ENCODE peak calls at places on chromosomes 3 and 15, in eight cellular contexts. One of them, this sample, is unnamed.

GRCh38 chr15:57060799-57061198 is 142.4 kb downstream of the TCF12 start:
- DNase-seq in HCT116: peak
- DNase-seq in choroid plexus epithelial cell: peak
- DNase-seq in BJ: peak
- DNase-seq in AG10803: peak
- DNase-seq in MCF 10A: peak
- DNase-seq in right atrium auricular region: no peak
- DNase-seq in cardiac muscle cell: no peak
- DNase-seq in this sample: no peak

GRCh38 chr3:153145454-153145853 is 16.6 kb upstream of the RAP2B start:
- DNase-seq in right atrium auricular region: no peak
- DNase-seq in BJ: no peak
- DNase-seq in HCT116: no peak
- DNase-seq in AG10803: no peak
- DNase-seq in cardiac muscle cell: no peak
- DNase-seq in choroid plexus epithelial cell: no peak
- DNase-seq in MCF 10A: no peak
- DNase-seq in this sample: no peak

GRCh38 chr3:151770941-151771340 is 37.2 kb downstream of the AADACL2 start:
- DNase-seq in cardiac muscle cell: no peak
- DNase-seq in AG10803: peak
- DNase-seq in right atrium auricular region: peak
- DNase-seq in MCF 10A: peak
- DNase-seq in HCT116: no peak
- DNase-seq in BJ: no peak
- DNase-seq in choroid plexus epithelial cell: peak
- DNase-seq in this sample: no peak

GRCh38 chr3:189710620-189711388 is 79.6 kb downstream of the TP63 start:
- DNase-seq in AG10803: peak
- DNase-seq in right atrium auricular region: no peak
- DNase-seq in HCT116: no peak
- DNase-seq in choroid plexus epithelial cell: peak
- DNase-seq in MCF 10A: peak
- DNase-seq in cardiac muscle cell: no peak
- DNase-seq in BJ: peak
- DNase-seq in this sample: no peak

GRCh38 chr15:80932989-80933388 is 56.6 kb downstream of the MESD start:
- DNase-seq in cardiac muscle cell: no peak
- DNase-seq in MCF 10A: no peak
- DNase-seq in HCT116: no peak
- DNase-seq in BJ: no peak
- DNase-seq in AG10803: no peak
- DNase-seq in right atrium auricular region: peak
- DNase-seq in choroid plexus epithelial cell: peak
- DNase-seq in this sample: no peak

GRCh38 chr3:123660900-123661299 is 76.0 kb upstream of the HACD2 start:
- DNase-seq in AG10803: peak
- DNase-seq in right atrium auricular region: peak
- DNase-seq in HCT116: no peak
- DNase-seq in MCF 10A: peak
- DNase-seq in BJ: peak
- DNase-seq in cardiac muscle cell: peak
- DNase-seq in choroid plexus epithelial cell: peak
- DNase-seq in this sample: peak

GRCh38 chr15:26082833-26083174 is 219.7 kb upstream of the ATP10A start:
- DNase-seq in choroid plexus epithelial cell: peak
- DNase-seq in MCF 10A: peak
- DNase-seq in HCT116: no peak
- DNase-seq in cardiac muscle cell: no peak
- DNase-seq in BJ: no peak
- DNase-seq in AG10803: no peak
- DNase-seq in right atrium auricular region: no peak
- DNase-seq in this sample: no peak

GRCh38 chr3:184629555-184630160 is 68.1 kb downstream of the EPHB3 start:
- DNase-seq in right atrium auricular region: no peak
- DNase-seq in AG10803: no peak
- DNase-seq in MCF 10A: no peak
- DNase-seq in choroid plexus epithelial cell: no peak
- DNase-seq in BJ: no peak
- DNase-seq in HCT116: no peak
- DNase-seq in cardiac muscle cell: peak
- DNase-seq in this sample: no peak

GRCh38 chr15:62564889-62565288 is 399.8 kb upstream of the C2CD4B start:
- DNase-seq in choroid plexus epithelial cell: no peak
- DNase-seq in HCT116: no peak
- DNase-seq in right atrium auricular region: no peak
- DNase-seq in MCF 10A: no peak
- DNase-seq in cardiac muscle cell: peak
- DNase-seq in AG10803: no peak
- DNase-seq in BJ: no peak
- DNase-seq in this sample: no peak

GRCh38 chr3:49017978-49018706 is at the start of gene DALRD3:
- DNase-seq in BJ: no peak
- DNase-seq in AG10803: peak
- DNase-seq in choroid plexus epithelial cell: peak
- DNase-seq in MCF 10A: peak
- DNase-seq in cardiac muscle cell: peak
- DNase-seq in HCT116: peak
- DNase-seq in right atrium auricular region: no peak
- DNase-seq in this sample: no peak

GRCh38 chr3:169285057-169285990 is 378.2 kb downstream of the MECOM start:
- DNase-seq in AG10803: peak
- DNase-seq in right atrium auricular region: no peak
- DNase-seq in HCT116: no peak
- DNase-seq in MCF 10A: no peak
- DNase-seq in cardiac muscle cell: peak
- DNase-seq in choroid plexus epithelial cell: peak
- DNase-seq in BJ: no peak
- DNase-seq in this sample: no peak

GRCh38 chr3:108090066-108090700 is 648 bp downstream of the CD47 start:
- DNase-seq in MCF 10A: peak
- DNase-seq in HCT116: no peak
- DNase-seq in choroid plexus epithelial cell: peak
- DNase-seq in cardiac muscle cell: no peak
- DNase-seq in BJ: no peak
- DNase-seq in AG10803: peak
- DNase-seq in right atrium auricular region: no peak
- DNase-seq in this sample: peak

GRCh38 chr15:36579792-36580431 is 486 bp downstream of the CDIN1 start:
- DNase-seq in choroid plexus epithelial cell: peak
- DNase-seq in MCF 10A: peak
- DNase-seq in BJ: no peak
- DNase-seq in right atrium auricular region: no peak
- DNase-seq in cardiac muscle cell: no peak
- DNase-seq in HCT116: no peak
- DNase-seq in AG10803: peak
- DNase-seq in this sample: no peak

GRCh38 chr3:188234172-188234571 is 80.2 kb downstream of the LPP start:
- DNase-seq in HCT116: no peak
- DNase-seq in cardiac muscle cell: no peak
- DNase-seq in BJ: no peak
- DNase-seq in choroid plexus epithelial cell: no peak
- DNase-seq in right atrium auricular region: no peak
- DNase-seq in MCF 10A: no peak
- DNase-seq in AG10803: peak
- DNase-seq in this sample: no peak

GRCh38 chr3:109806929-109807328 is 469.6 kb upstream of the DPPA4 start:
- DNase-seq in HCT116: peak
- DNase-seq in cardiac muscle cell: no peak
- DNase-seq in right atrium auricular region: no peak
- DNase-seq in AG10803: no peak
- DNase-seq in MCF 10A: peak
- DNase-seq in choroid plexus epithelial cell: peak
- DNase-seq in BJ: no peak
- DNase-seq in this sample: no peak

GRCh38 chr3:52458770-52459540 is 3.6 kb downstream of the NISCH start:
- DNase-seq in MCF 10A: no peak
- DNase-seq in choroid plexus epithelial cell: no peak
- DNase-seq in cardiac muscle cell: no peak
- DNase-seq in right atrium auricular region: no peak
- DNase-seq in HCT116: no peak
- DNase-seq in BJ: no peak
- DNase-seq in AG10803: no peak
- DNase-seq in this sample: no peak

GRCh38 chr3:196537319-196537984 is 22.3 kb upstream of the SMCO1 start:
- DNase-seq in MCF 10A: peak
- DNase-seq in AG10803: no peak
- DNase-seq in HCT116: no peak
- DNase-seq in right atrium auricular region: no peak
- DNase-seq in cardiac muscle cell: peak
- DNase-seq in BJ: no peak
- DNase-seq in choroid plexus epithelial cell: peak
- DNase-seq in this sample: no peak

GRCh38 chr15:75704263-75704615 is 8.4 kb downstream of the CSPG4 start:
- DNase-seq in HCT116: no peak
- DNase-seq in AG10803: no peak
- DNase-seq in BJ: no peak
- DNase-seq in cardiac muscle cell: no peak
- DNase-seq in choroid plexus epithelial cell: no peak
- DNase-seq in right atrium auricular region: no peak
- DNase-seq in MCF 10A: no peak
- DNase-seq in this sample: no peak

GRCh38 chr3:111636506-111636905 is 41.4 kb upstream of the ZBED2 start:
- DNase-seq in BJ: no peak
- DNase-seq in MCF 10A: no peak
- DNase-seq in cardiac muscle cell: peak
- DNase-seq in HCT116: no peak
- DNase-seq in choroid plexus epithelial cell: peak
- DNase-seq in right atrium auricular region: no peak
- DNase-seq in AG10803: peak
- DNase-seq in this sample: no peak

GRCh38 chr3:54987719-54988118 is 59.9 kb upstream of the LRTM1 start:
- DNase-seq in right atrium auricular region: no peak
- DNase-seq in BJ: no peak
- DNase-seq in choroid plexus epithelial cell: peak
- DNase-seq in HCT116: no peak
- DNase-seq in cardiac muscle cell: no peak
- DNase-seq in AG10803: no peak
- DNase-seq in MCF 10A: peak
- DNase-seq in this sample: no peak

DNA sequence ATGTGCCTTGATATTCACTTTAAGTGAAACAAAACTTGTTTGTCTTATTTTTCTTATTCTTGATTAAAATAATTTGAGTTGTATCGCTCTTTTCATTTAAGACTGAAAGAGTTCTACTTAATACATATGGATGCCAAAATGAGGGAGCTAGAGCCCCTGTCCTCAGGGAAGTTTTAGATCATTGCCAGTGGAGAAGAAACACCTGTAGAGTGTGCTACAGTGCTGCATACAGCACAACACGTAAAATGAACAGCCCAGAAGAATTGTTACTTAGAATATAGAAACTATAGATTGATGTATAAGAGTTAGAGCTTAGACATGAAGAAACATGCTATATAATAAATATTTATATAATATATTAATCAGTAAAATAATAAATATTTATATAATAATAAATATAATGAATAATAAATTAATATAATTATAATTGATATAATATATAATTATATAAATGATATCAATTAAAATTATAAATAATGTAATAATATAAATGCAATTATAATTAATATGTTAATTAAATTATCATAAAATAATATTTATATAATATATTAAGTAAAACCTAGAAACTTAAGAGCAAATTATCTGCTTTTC is 1234.7 kb downstream of the ROBO2 start:
- DNase-seq in choroid plexus epithelial cell: no peak
- DNase-seq in MCF 10A: no peak
- DNase-seq in cardiac muscle cell: no peak
- DNase-seq in BJ: no peak
- DNase-seq in HCT116: no peak
- DNase-seq in right atrium auricular region: no peak
- DNase-seq in AG10803: no peak
- DNase-seq in this sample: no peak
- TF ChIP-seq CTCF in choroid plexus epithelial cell: peak
- TF ChIP-seq CTCF in MCF 10A: no peak
- TF ChIP-seq CTCF in cardiac muscle cell: no peak
- TF ChIP-seq CTCF in BJ: no peak
- TF ChIP-seq CTCF in HCT116: no peak
- TF ChIP-seq CTCF in right atrium auricular region: no peak
- TF ChIP-seq CTCF in AG10803: no peak
- TF ChIP-seq CTCF in this sample: peak

GRCh38 chr15:64426845-64427465 is 33.4 kb upstream of the ZNF609 start:
- DNase-seq in cardiac muscle cell: peak
- DNase-seq in MCF 10A: peak
- DNase-seq in BJ: no peak
- DNase-seq in choroid plexus epithelial cell: peak
- DNase-seq in AG10803: peak
- DNase-seq in right atrium auricular region: no peak
- DNase-seq in HCT116: peak
- DNase-seq in this sample: no peak
- TF ChIP-seq CTCF in cardiac muscle cell: peak
- TF ChIP-seq CTCF in MCF 10A: peak
- TF ChIP-seq CTCF in BJ: peak
- TF ChIP-seq CTCF in choroid plexus epithelial cell: peak
- TF ChIP-seq CTCF in AG10803: peak
- TF ChIP-seq CTCF in right atrium auricular region: no peak
- TF ChIP-seq CTCF in HCT116: peak
- TF ChIP-seq CTCF in this sample: peak

GRCh38 chr3:128276151-128276445 is 122.8 kb downstream of the EEFSEC start:
- DNase-seq in BJ: no peak
- DNase-seq in MCF 10A: no peak
- DNase-seq in HCT116: no peak
- DNase-seq in cardiac muscle cell: no peak
- DNase-seq in AG10803: no peak
- DNase-seq in choroid plexus epithelial cell: no peak
- DNase-seq in right atrium auricular region: no peak
- DNase-seq in this sample: no peak

GRCh38 chr3:128275316-128276150 is 122.3 kb downstream of the EEFSEC start:
- DNase-seq in MCF 10A: no peak
- DNase-seq in cardiac muscle cell: no peak
- DNase-seq in right atrium auricular region: no peak
- DNase-seq in AG10803: no peak
- DNase-seq in HCT116: no peak
- DNase-seq in BJ: no peak
- DNase-seq in choroid plexus epithelial cell: no peak
- DNase-seq in this sample: peak

GRCh38 chr3:128273841-128274573 is 120.7 kb downstream of the EEFSEC start:
- DNase-seq in cardiac muscle cell: no peak
- DNase-seq in AG10803: no peak
- DNase-seq in MCF 10A: no peak
- DNase-seq in choroid plexus epithelial cell: no peak
- DNase-seq in HCT116: no peak
- DNase-seq in BJ: no peak
- DNase-seq in right atrium auricular region: no peak
- DNase-seq in this sample: peak

GRCh38 chr3:128273116-128273840 is 120.0 kb downstream of the EEFSEC start:
- DNase-seq in HCT116: no peak
- DNase-seq in MCF 10A: no peak
- DNase-seq in right atrium auricular region: no peak
- DNase-seq in AG10803: no peak
- DNase-seq in choroid plexus epithelial cell: no peak
- DNase-seq in cardiac muscle cell: no peak
- DNase-seq in BJ: no peak
- DNase-seq in this sample: peak

GRCh38 chr3:128274837-128275236 is 121.6 kb downstream of the EEFSEC start:
- DNase-seq in BJ: peak
- DNase-seq in AG10803: peak
- DNase-seq in MCF 10A: peak
- DNase-seq in HCT116: no peak
- DNase-seq in cardiac muscle cell: no peak
- DNase-seq in right atrium auricular region: no peak
- DNase-seq in choroid plexus epithelial cell: peak
- DNase-seq in this sample: peak
- TF ChIP-seq CTCF in BJ: peak
- TF ChIP-seq CTCF in AG10803: no peak
- TF ChIP-seq CTCF in MCF 10A: no peak
- TF ChIP-seq CTCF in HCT116: no peak
- TF ChIP-seq CTCF in cardiac muscle cell: peak
- TF ChIP-seq CTCF in right atrium auricular region: no peak
- TF ChIP-seq CTCF in choroid plexus epithelial cell: peak
- TF ChIP-seq CTCF in this sample: no peak

GRCh38 chr15:58241872-58242271 is 103.7 kb downstream of the AQP9 start:
- DNase-seq in HCT116: no peak
- DNase-seq in BJ: no peak
- DNase-seq in MCF 10A: no peak
- DNase-seq in choroid plexus epithelial cell: peak
- DNase-seq in AG10803: peak
- DNase-seq in right atrium auricular region: no peak
- DNase-seq in cardiac muscle cell: peak
- DNase-seq in this sample: no peak
- TF ChIP-seq CTCF in HCT116: no peak
- TF ChIP-seq CTCF in BJ: no peak
- TF ChIP-seq CTCF in MCF 10A: no peak
- TF ChIP-seq CTCF in choroid plexus epithelial cell: peak
- TF ChIP-seq CTCF in AG10803: peak
- TF ChIP-seq CTCF in right atrium auricular region: no peak
- TF ChIP-seq CTCF in cardiac muscle cell: no peak
- TF ChIP-seq CTCF in this sample: peak

This sample was measured in osteocyte.